ENCODE peak calls at places on chromosomes 6 and 20, in nine cellular contexts. X, R, L, V, T, C, Y, N and E are unnamed samples.

GRCh38 chr20:25220021-25220730 is 24.7 kb downstream of the ENTPD6 start:
- DNase-seq in X (no peak), C (peak), Y (no peak), L (no peak), R (no peak), V (peak), N (no peak), T (no peak), E (no peak)

GRCh38 chr6:7723041-7723447 is 2.9 kb upstream of the BMP6 start:
- DNase-seq in X (peak), V (peak), R (peak), N (peak), T (peak), L (peak), C (peak), Y (peak), E (peak)

GRCh38 chr20:42366626-42367025 is 748.4 kb upstream of the CHD6 start:
- DNase-seq in Y (no peak), L (peak), T (no peak), X (no peak), N (no peak), V (peak), R (no peak), C (no peak), E (no peak)

GRCh38 chr6:118580585-118581419 is 32.7 kb downstream of the PLN start:
- DNase-seq in C (peak), R (peak), L (peak), V (peak), T (peak), Y (peak), X (peak), N (peak), E (peak)

GRCh38 chr20:62597416-62598115 is 44.7 kb upstream of the SLCO4A1 start:
- DNase-seq in X (no peak), Y (no peak), N (no peak), R (no peak), C (no peak), L (no peak), T (no peak), V (no peak), E (no peak)

GRCh38 chr6:107712523-107713213 is 111.4 kb downstream of the SCML4 start:
- DNase-seq in L (peak), Y (no peak), C (peak), V (no peak), X (no peak), R (no peak), T (no peak), N (peak), E (no peak)

GRCh38 chr6:31115941-31116560 is 1.5 kb downstream of the PSORS1C1 start:
- DNase-seq in L (no peak), T (no peak), X (no peak), N (no peak), V (no peak), R (no peak), C (no peak), Y (no peak), E (no peak)

GRCh38 chr6:152984387-152984872 is 1.6 kb upstream of the FBXO5 start:
- DNase-seq in T (peak), Y (no peak), N (no peak), L (peak), X (no peak), C (no peak), R (no peak), V (peak), E (no peak)

GRCh38 chr6:137830562-137830961 is 36.5 kb upstream of the TNFAIP3 start:
- DNase-seq in C (no peak), X (no peak), L (peak), Y (no peak), N (no peak), T (no peak), R (no peak), V (no peak), E (no peak)

GRCh38 chr6:154891901-154892300 is 103.2 kb upstream of the TIAM2 start:
- DNase-seq in C (no peak), X (no peak), L (no peak), Y (no peak), T (no peak), V (no peak), N (no peak), R (peak), E (no peak)

GRCh38 chr6:53495496-53495895 is 49.4 kb downstream of the GCLC start:
- DNase-seq in X (no peak), N (no peak), L (no peak), C (no peak), Y (no peak), R (no peak), T (no peak), V (no peak), E (no peak)

GRCh38 chr6:99617131-99617530 is 10.5 kb downstream of the PRDM13 start:
- DNase-seq in V (no peak), T (no peak), L (no peak), R (no peak), Y (no peak), C (no peak), N (no peak), X (no peak), E (no peak)

GRCh38 chr6:111871207-111871606 is 2.0 kb downstream of the FYN start:
- DNase-seq in Y (no peak), X (no peak), T (no peak), L (peak), C (peak), V (no peak), R (no peak), N (peak), E (no peak)

GRCh38 chr6:115444079-115444478 is 616.6 kb downstream of the FRK start:
- DNase-seq in L (no peak), N (no peak), Y (no peak), R (no peak), C (no peak), X (no peak), V (no peak), T (no peak), E (no peak)

GRCh38 chr6:12336121-12336971 is 46.2 kb downstream of the EDN1 start:
- DNase-seq in X (no peak), Y (no peak), N (no peak), V (peak), T (no peak), L (peak), C (no peak), R (peak), E (no peak)

GRCh38 chr6:168037242-168037641 is 39.8 kb downstream of the KIF25 start:
- DNase-seq in X (no peak), N (no peak), C (no peak), Y (no peak), L (no peak), T (no peak), R (no peak), V (peak), E (no peak)

GRCh38 chr6:133553652-133554051 is 312.5 kb downstream of the EYA4 start:
- DNase-seq in Y (no peak), L (peak), R (peak), N (peak), C (peak), V (peak), T (no peak), X (peak), E (no peak)

GRCh38 chr6:46598215-46598614 is 54.4 kb downstream of the CYP39A1 start:
- DNase-seq in R (no peak), N (no peak), Y (no peak), V (no peak), L (no peak), C (no peak), X (no peak), T (no peak), E (no peak)

GRCh38 chr20:23087587-23088275 is 1.6 kb upstream of the CD93 start:
- DNase-seq in L (no peak), T (no peak), C (no peak), N (no peak), V (no peak), X (no peak), Y (no peak), R (no peak), E (no peak)

GRCh38 chr6:148711833-148712653 is 34.8 kb upstream of the UST start:
- DNase-seq in X (no peak), N (no peak), C (no peak), Y (no peak), T (no peak), R (no peak), L (no peak), V (no peak), E (no peak)

GRCh38 chr6:912871-913663 is 220.1 kb upstream of the EXOC2 start:
- DNase-seq in C (peak), L (peak), R (peak), T (no peak), Y (no peak), N (no peak), V (peak), X (peak), E (peak)

GRCh38 chr6:108874470-108875160 is 26.4 kb downstream of the ARMC2 start:
- DNase-seq in N (peak), X (no peak), L (peak), V (no peak), T (peak), Y (no peak), C (peak), R (no peak), E (no peak)

GRCh38 chr20:43658723-43659419 is 8.0 kb upstream of the MYBL2 start:
- DNase-seq in L (no peak), R (peak), Y (no peak), V (no peak), T (no peak), C (no peak), X (no peak), N (no peak), E (no peak)
- TF ChIP-seq CTCF in L (no peak), R (no peak), Y (no peak), V (peak), T (peak), C (peak), X (no peak), N (no peak), E (no peak)

DNA sequence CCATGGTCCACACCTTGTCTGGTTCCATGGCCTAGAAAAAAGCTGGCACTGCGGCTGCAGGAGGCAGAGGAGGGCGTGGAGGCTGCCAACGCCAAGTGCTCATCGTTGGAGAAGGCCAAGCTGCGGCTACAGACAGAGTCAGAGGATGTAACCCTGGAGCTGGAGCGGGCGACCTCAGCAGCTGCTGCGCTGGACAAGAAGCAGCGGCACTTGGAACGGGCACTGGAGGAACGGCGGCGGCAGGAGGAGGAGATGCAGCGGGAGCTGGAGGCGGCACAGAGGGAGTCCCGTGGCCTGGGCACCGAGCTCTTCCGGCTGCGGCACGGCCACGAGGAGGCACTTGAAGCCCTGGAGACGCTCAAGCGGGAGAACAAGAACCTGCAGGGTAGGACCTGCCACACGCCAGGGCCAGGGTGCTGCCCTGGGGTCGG is 43.4 kb downstream of the MYH7B start:
- DNase-seq in X (no peak), L (no peak), T (no peak), V (no peak), Y (no peak), R (no peak), N (no peak), C (no peak), E (no peak)
- TF ChIP-seq CTCF in X (no peak), L (no peak), T (no peak), V (no peak), Y (no peak), R (no peak), N (no peak), C (no peak), E (no peak)

GRCh38 chr20:18019068-18019467 is 38.6 kb downstream of the OVOL2 start:
- DNase-seq in C (peak), R (peak), T (no peak), L (peak), X (no peak), N (peak), Y (no peak), V (peak), E (no peak)
- TF ChIP-seq CTCF in C (peak), R (peak), T (peak), L (peak), X (no peak), N (peak), Y (peak), V (peak), E (peak)

GRCh38 chr20:9353916-9354276 is 160.5 kb upstream of the LAMP5 start:
- DNase-seq in N (peak), X (no peak), L (no peak), C (peak), T (no peak), R (no peak), V (no peak), Y (no peak), E (peak)

GRCh38 chr20:9360427-9360826 is 154.0 kb upstream of the LAMP5 start:
- DNase-seq in L (no peak), V (no peak), C (peak), R (no peak), X (no peak), T (no peak), Y (no peak), N (no peak), E (no peak)

GRCh38 chr20:9363673-9364072 is 150.7 kb upstream of the LAMP5 start:
- DNase-seq in C (no peak), R (no peak), L (no peak), T (no peak), V (no peak), N (no peak), X (no peak), Y (no peak), E (no peak)

GRCh38 chr20:9354579-9354978 is 159.8 kb upstream of the LAMP5 start:
- DNase-seq in V (no peak), L (no peak), Y (no peak), T (no peak), N (no peak), X (no peak), R (no peak), C (no peak), E (no peak)

GRCh38 chr20:9359561-9360308 is 154.7 kb upstream of the LAMP5 start:
- DNase-seq in T (peak), L (peak), N (peak), R (peak), V (peak), Y (peak), X (peak), C (peak), E (peak)
- TF ChIP-seq CTCF in T (peak), L (peak), N (peak), R (peak), V (peak), Y (peak), X (peak), C (peak), E (peak)

GRCh38 chr6:36873115-36873514 is 1.5 kb downstream of the PPIL1 start:
- DNase-seq in C (no peak), N (no peak), V (no peak), T (no peak), Y (no peak), L (no peak), X (no peak), R (no peak), E (no peak)

GRCh38 chr6:36875250-36875633 is 639 bp upstream of the PPIL1 start:
- DNase-seq in L (no peak), X (no peak), N (no peak), T (no peak), V (no peak), C (no peak), Y (no peak), R (no peak), E (no peak)

GRCh38 chr6:36874016-36874442 is 574 bp downstream of the PPIL1 start:
- DNase-seq in V (no peak), T (no peak), N (peak), C (peak), R (no peak), L (no peak), X (peak), Y (no peak), E (no peak)

GRCh38 chr6:36873612-36874011 is 991 bp downstream of the PPIL1 start:
- DNase-seq in T (no peak), X (no peak), V (no peak), N (no peak), R (peak), C (peak), Y (no peak), L (peak), E (no peak)

DNA sequence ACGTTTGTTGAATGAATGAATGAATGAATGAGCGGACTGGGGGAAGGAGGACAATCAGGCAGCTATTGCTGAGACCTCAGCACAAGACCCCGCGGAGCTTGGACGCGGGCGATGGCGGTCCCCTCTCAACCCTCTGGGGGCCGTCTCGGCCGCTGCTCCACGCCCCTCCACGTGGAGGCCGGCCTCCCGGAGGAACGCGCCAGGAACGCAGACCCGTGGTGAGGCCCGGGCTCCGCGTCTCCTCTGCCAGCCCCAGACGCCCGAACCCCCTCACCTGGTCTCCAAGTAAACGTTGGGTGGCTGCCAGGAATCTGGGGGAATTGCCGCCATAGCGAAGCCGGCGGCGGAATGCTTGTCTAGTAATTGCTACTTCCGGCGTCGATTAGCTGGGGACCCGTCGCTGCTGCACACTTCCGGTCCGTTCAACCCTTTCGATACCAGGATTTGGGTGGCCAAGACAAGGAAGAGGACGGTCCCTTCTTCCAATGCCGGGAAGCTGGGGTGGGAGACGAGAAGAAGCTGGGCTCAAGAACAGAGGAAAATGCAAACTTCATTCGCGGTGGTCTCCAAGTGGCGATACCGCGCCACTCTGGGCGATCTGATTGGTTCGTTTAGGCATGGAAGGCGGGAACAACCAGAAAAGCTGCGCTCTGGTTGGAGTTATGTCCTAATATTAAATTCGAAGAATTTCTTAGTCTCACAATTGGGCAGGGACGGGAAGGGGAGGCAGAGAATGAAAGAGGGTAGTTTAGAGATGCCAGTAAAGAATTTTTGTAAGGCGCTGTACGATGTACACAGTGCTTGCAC is at the start of gene PPIL1:
- DNase-seq in Y (peak), V (peak), L (peak), R (peak), T (peak), C (peak), X (peak), N (peak), E (no peak)
- TF ChIP-seq CTCF in Y (no peak), V (peak), L (no peak), R (no peak), T (no peak), C (no peak), X (no peak), N (no peak), E (no peak)

DNA sequence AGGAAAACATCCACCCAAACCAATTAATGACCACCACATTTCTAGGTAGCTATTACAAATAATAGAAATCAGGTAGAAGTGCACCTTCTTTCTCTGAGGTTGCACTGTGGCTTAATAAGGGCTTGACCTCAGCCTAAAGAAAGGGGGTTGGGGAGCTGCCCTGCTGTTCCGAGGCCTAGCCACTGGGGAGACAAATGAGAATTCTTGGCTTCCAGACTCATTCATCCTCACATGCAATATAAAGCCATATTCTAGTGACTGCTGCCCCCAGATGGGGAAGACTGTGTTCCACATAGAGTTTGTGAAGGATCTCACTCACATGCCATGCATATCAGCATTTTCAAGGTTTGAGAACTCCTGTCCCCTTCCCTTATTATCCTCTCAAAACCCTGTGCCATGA is 22.9 kb downstream of the SAYSD1 start:
- DNase-seq in Y (no peak), V (peak), L (peak), N (no peak), C (no peak), T (no peak), X (no peak), R (no peak), E (no peak)
- TF ChIP-seq CTCF in Y (no peak), V (peak), L (peak), N (no peak), C (no peak), T (peak), X (no peak), R (no peak), E (no peak)

GRCh38 chr6:128121610-128122009 is 220.8 kb upstream of the THEMIS start:
- DNase-seq in T (no peak), R (no peak), V (no peak), L (no peak), N (no peak), X (no peak), Y (no peak), C (no peak), E (no peak)

GRCh38 chr6:128118401-128118800 is 217.5 kb upstream of the THEMIS start:
- DNase-seq in X (no peak), C (peak), V (no peak), L (no peak), N (peak), Y (peak), R (no peak), T (no peak), E (peak)

GRCh38 chr6:128121190-128121589 is 220.3 kb upstream of the THEMIS start:
- DNase-seq in V (no peak), Y (no peak), R (no peak), L (no peak), X (no peak), T (no peak), N (no peak), C (no peak), E (no peak)

GRCh38 chr6:128114164-128114563 is 213.3 kb upstream of the THEMIS start:
- DNase-seq in C (no peak), X (no peak), V (no peak), T (no peak), N (no peak), L (no peak), Y (no peak), R (no peak), E (no peak)

DNA sequence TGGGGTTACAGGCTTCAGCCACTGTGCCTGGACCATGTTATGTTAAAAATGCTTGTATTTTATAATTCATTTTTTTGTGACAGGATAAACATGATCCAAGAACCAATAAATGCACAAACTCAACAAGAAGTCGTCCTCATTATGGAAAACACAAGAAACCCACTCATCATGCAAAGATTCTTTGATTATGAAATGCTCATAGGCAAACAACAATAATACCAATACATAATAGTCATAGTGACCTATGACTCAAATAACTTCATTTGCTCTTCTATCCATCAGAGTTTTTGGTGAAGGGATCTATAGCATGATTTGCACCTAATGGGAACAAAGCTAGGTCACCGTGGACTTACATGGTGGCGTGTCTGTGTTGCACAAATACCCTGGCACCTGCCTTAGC is 217.1 kb upstream of the THEMIS start:
- DNase-seq in C (peak), V (no peak), Y (no peak), T (no peak), N (no peak), L (no peak), X (no peak), R (no peak), E (no peak)
- TF ChIP-seq CTCF in C (no peak), V (no peak), Y (no peak), T (no peak), N (no peak), L (no peak), X (no peak), R (no peak), E (no peak)